ENCODE peak calls at places on chromosome 21, in six cellular contexts. R is amniotic epithelial cell, B is tibial nerve, W is DMS 273 treated with DMSO at 0.1 percent for 48 hours, G is hepatocyte, T is ecto neural progenitor cell. P is an unnamed sample.

GRCh38 chr21:22796147-22796546 is 1797.9 kb downstream of the NCAM2 start:
- DNase-seq in R (no peak), B (no peak), W (no peak), G (no peak), T (no peak), P (no peak)

GRCh38 chr21:44024895-44025353 is 12.8 kb downstream of the TRAPPC10 start:
- DNase-seq in R (peak; percentile 74), B (peak; percentile 38), W (no peak), G (peak; percentile 32), T (no peak), P (no peak)

GRCh38 chr21:45478115-45478801 is 64.0 kb downstream of the SLC19A1 start:
- DNase-seq in R (peak; percentile 47), B (peak; percentile 69), W (peak; percentile 17), G (peak; percentile 82), T (peak; percentile 84), P (peak; percentile 68)

GRCh38 chr21:34642211-34643075 is 26.4 kb upstream of the CLIC6 start:
- DNase-seq in R (peak; percentile 61), B (no peak), W (no peak), G (no peak), T (no peak), P (no peak)

GRCh38 chr21:45053561-45053960 is 20.8 kb upstream of the ADARB1 start:
- DNase-seq in R (no peak), B (no peak), W (no peak), G (no peak), T (no peak), P (no peak)

GRCh38 chr21:38825269-38825668 is 19.5 kb downstream of the ETS2 start:
- DNase-seq in R (no peak), B (no peak), W (no peak), G (no peak), T (no peak), P (no peak)

GRCh38 chr21:43269461-43269860 is 100.7 kb downstream of the CRYAA start:
- DNase-seq in R (no peak), B (no peak), W (no peak), G (no peak), T (no peak), P (no peak)

GRCh38 chr21:38181101-38181500 is 75.7 kb upstream of the KCNJ15 start:
- DNase-seq in R (peak; percentile 61), B (no peak), W (no peak), G (no peak), T (no peak), P (no peak)

GRCh38 chr21:46455575-46456385 is 2.9 kb upstream of the DIP2A start:
- DNase-seq in R (peak; percentile 29), B (no peak), W (no peak), G (no peak), T (no peak), P (peak; percentile 76)

GRCh38 chr21:46062471-46063211 is 35.3 kb upstream of the COL6A2 start:
- DNase-seq in R (no peak), B (no peak), W (no peak), G (no peak), T (no peak), P (no peak)

GRCh38 chr21:32562426-32562825 is 22.9 kb downstream of the TCP10L start:
- DNase-seq in R (peak; percentile 50), B (peak; percentile 58), W (peak; percentile 40), G (peak; percentile 55), T (no peak), P (no peak)

GRCh38 chr21:46295996-46296752 is 10.0 kb downstream of the YBEY start:
- DNase-seq in R (peak; percentile 12), B (peak; percentile 86), W (no peak), G (peak; percentile 38), T (no peak), P (peak; percentile 47)

GRCh38 chr21:36981977-36982700 is 15.7 kb upstream of the HLCS start:
- DNase-seq in R (no peak), B (no peak), W (no peak), G (no peak), T (no peak), P (no peak)

GRCh38 chr21:35491114-35491513 is 442.0 kb upstream of the RUNX1 start:
- DNase-seq in R (peak; percentile 40), B (no peak), W (no peak), G (no peak), T (no peak), P (no peak)

GRCh38 chr21:23743821-23744220 is 1863.5 kb downstream of the MRPL39 start:
- DNase-seq in R (no peak), B (no peak), W (no peak), G (no peak), T (no peak), P (no peak)

GRCh38 chr21:18772404-18772803 is 368.8 kb upstream of the TMPRSS15 start:
- DNase-seq in R (peak; percentile 93), B (no peak), W (no peak), G (no peak), T (no peak), P (no peak)

GRCh38 chr21:31665397-31665796 is 5.9 kb downstream of the SOD1 start:
- DNase-seq in R (peak; percentile 55), B (no peak), W (no peak), G (no peak), T (no peak), P (peak; percentile 51)